ENCODE peak calls at places on chromosomes 16 and 17, in five cellular contexts. I is activated CD4-positive, CD25-positive, alpha-beta regulatory T cell; A is kidney; J is left lobe of liver; D is AG09309. M is an unnamed sample.

GRCh38 chr16:25838724-25839186 is 147.0 kb downstream of the HS3ST4 start:
- DNase-seq in I (no peak), A (no peak), J (no peak), D (peak; percentile 11), M (peak; percentile 71)

GRCh38 chr16:11232852-11233726 is 22.9 kb downstream of the SOCS1 start:
- DNase-seq in I (peak; percentile 87), A (peak; percentile 89), J (no peak), D (no peak), M (peak; percentile 91)

GRCh38 chr16:8583199-8583598 is 7.1 kb downstream of the TMEM114 start:
- DNase-seq in I (no peak), A (no peak), J (no peak), D (no peak), M (no peak)

GRCh38 chr17:2982854-2983636 is 80.4 kb downstream of the OR1D5 start:
- DNase-seq in I (no peak), A (no peak), J (peak; percentile 44), D (peak; percentile 33), M (no peak)

GRCh38 chr17:46885415-46885814 is 34.0 kb downstream of the WNT9B start:
- DNase-seq in I (no peak), A (no peak), J (no peak), D (no peak), M (no peak)

GRCh38 chr17:39757931-39758873 is 20.5 kb downstream of the GRB7 start:
- DNase-seq in I (no peak), A (no peak), J (no peak), D (no peak), M (peak; percentile 24)

GRCh38 chr16:30004811-30005242 is 6.0 kb downstream of the DOC2A start:
- DNase-seq in I (no peak), A (peak; percentile 75), J (no peak), D (no peak), M (no peak)

GRCh38 chr17:83196088-83196765 is 116.8 kb downstream of the METRNL start:
- DNase-seq in I (no peak), A (peak; percentile 63), J (no peak), D (peak; percentile 70), M (no peak)

GRCh38 chr17:64126918-64127317 is 3.0 kb downstream of the ERN1 start:
- DNase-seq in I (no peak), A (no peak), J (no peak), D (no peak), M (no peak)

GRCh38 chr16:74871608-74872007 is 97.0 kb upstream of the FA2H start:
- DNase-seq in I (no peak), A (no peak), J (no peak), D (no peak), M (no peak)

GRCh38 chr17:36940313-36941264 is 3.3 kb downstream of the LHX1 start:
- DNase-seq in I (no peak), A (no peak), J (no peak), D (no peak), M (no peak)

GRCh38 chr16:3025032-3026002 is 1.5 kb downstream of the THOC6 start:
- DNase-seq in I (no peak), A (no peak), J (no peak), D (no peak), M (no peak)

M was measured in KBM-7.